ENCODE peak calls at places on chromosomes 7 and 10, in four cellular contexts. One of them, this sample, is unnamed.

GRCh38 chr10:10869592-10869991 is 148.1 kb upstream of the CELF2 start:
- DNase-seq in WTC11: no peak
- DNase-seq in cardiac muscle cell: no peak
- DNase-seq in NB4: peak; percentile 1
- DNase-seq in this sample: peak; percentile 29

GRCh38 chr7:39565538-39565937 is 666 bp upstream of the YAE1 start:
- DNase-seq in cardiac muscle cell: no peak
- DNase-seq in WTC11: no peak
- DNase-seq in NB4: no peak
- DNase-seq in this sample: no peak

GRCh38 chr10:110492069-110492782 is 5.5 kb upstream of the DUSP5 start:
- DNase-seq in NB4: no peak
- DNase-seq in cardiac muscle cell: no peak
- DNase-seq in WTC11: no peak
- DNase-seq in this sample: no peak

GRCh38 chr7:74272305-74273038 is 16.7 kb upstream of the CLIP2 start:
- DNase-seq in NB4: peak; percentile 100
- DNase-seq in cardiac muscle cell: no peak
- DNase-seq in WTC11: peak; percentile 62
- DNase-seq in this sample: peak; percentile 88

GRCh38 chr10:77418211-77418640 is 219.4 kb downstream of the KCNMA1 start:
- DNase-seq in cardiac muscle cell: no peak
- DNase-seq in NB4: no peak
- DNase-seq in WTC11: no peak
- DNase-seq in this sample: no peak

GRCh38 chr7:84675633-84676034 is 481.0 kb upstream of the SEMA3A start:
- DNase-seq in cardiac muscle cell: no peak
- DNase-seq in NB4: no peak
- DNase-seq in WTC11: no peak
- DNase-seq in this sample: no peak

GRCh38 chr7:497946-498655 is 21.5 kb downstream of the PDGFA start:
- DNase-seq in NB4: no peak
- DNase-seq in WTC11: no peak
- DNase-seq in cardiac muscle cell: no peak
- DNase-seq in this sample: no peak

GRCh38 chr10:94677691-94678090 is 5.8 kb upstream of the CYP2C18 start:
- DNase-seq in cardiac muscle cell: peak; percentile 10
- DNase-seq in NB4: no peak
- DNase-seq in WTC11: no peak
- DNase-seq in this sample: no peak

GRCh38 chr10:29691564-29692064 is 56.8 kb upstream of the SVIL start:
- DNase-seq in cardiac muscle cell: no peak
- DNase-seq in WTC11: no peak
- DNase-seq in NB4: no peak
- DNase-seq in this sample: no peak

GRCh38 chr7:64849250-64849923 is 53.7 kb upstream of the ZNF273 start:
- DNase-seq in WTC11: no peak
- DNase-seq in NB4: peak; percentile 93
- DNase-seq in cardiac muscle cell: peak; percentile 0
- DNase-seq in this sample: no peak

GRCh38 chr7:141158562-141158961 is 84.7 kb downstream of the TMEM178B start:
- DNase-seq in WTC11: no peak
- DNase-seq in NB4: peak; percentile 60
- DNase-seq in cardiac muscle cell: no peak
- DNase-seq in this sample: no peak

GRCh38 chr10:89183571-89183970 is 23.5 kb downstream of the CH25H start:
- DNase-seq in cardiac muscle cell: no peak
- DNase-seq in WTC11: no peak
- DNase-seq in NB4: no peak
- DNase-seq in this sample: no peak

GRCh38 chr10:130052193-130052592 is 58.4 kb downstream of the C10orf143 start:
- DNase-seq in cardiac muscle cell: no peak
- DNase-seq in WTC11: no peak
- DNase-seq in NB4: no peak
- DNase-seq in this sample: no peak

GRCh38 chr7:155665957-155666287 is 21.5 kb downstream of the RBM33 start:
- DNase-seq in cardiac muscle cell: no peak
- DNase-seq in WTC11: no peak
- DNase-seq in NB4: peak; percentile 33
- DNase-seq in this sample: no peak

GRCh38 chr7:137879357-137880158 is 32.8 kb upstream of the DGKI start:
- DNase-seq in NB4: peak; percentile 18
- DNase-seq in cardiac muscle cell: no peak
- DNase-seq in WTC11: peak; percentile 20
- DNase-seq in this sample: peak; percentile 50

GRCh38 chr7:72334066-72334465 is 78.1 kb downstream of the CALN1 start:
- DNase-seq in WTC11: no peak
- DNase-seq in cardiac muscle cell: no peak
- DNase-seq in NB4: peak; percentile 26
- DNase-seq in this sample: no peak

GRCh38 chr7:157046681-157047080 is 36.2 kb upstream of the MNX1 start:
- DNase-seq in WTC11: no peak
- DNase-seq in cardiac muscle cell: no peak
- DNase-seq in NB4: no peak
- DNase-seq in this sample: no peak

GRCh38 chr10:3111626-3112220 is 44.4 kb downstream of the PFKP start:
- DNase-seq in NB4: no peak
- DNase-seq in WTC11: no peak
- DNase-seq in cardiac muscle cell: peak; percentile 27
- DNase-seq in this sample: no peak

GRCh38 chr7:92932450-92932849 is 96.1 kb upstream of the CDK6 start:
- DNase-seq in NB4: peak; percentile 25
- DNase-seq in WTC11: no peak
- DNase-seq in cardiac muscle cell: no peak
- DNase-seq in this sample: no peak

GRCh38 chr7:25007668-25008067 is 27.7 kb upstream of the OSBPL3 start:
- DNase-seq in WTC11: no peak
- DNase-seq in cardiac muscle cell: no peak
- DNase-seq in NB4: no peak
- DNase-seq in this sample: no peak

GRCh38 chr10:5563991-5564536 is 39.3 kb downstream of the CALML3 start:
- DNase-seq in WTC11: no peak
- DNase-seq in NB4: peak; percentile 66
- DNase-seq in cardiac muscle cell: no peak
- DNase-seq in this sample: no peak

GRCh38 chr10:58757352-58758071 is 244.8 kb downstream of the BICC1 start:
- DNase-seq in cardiac muscle cell: no peak
- DNase-seq in WTC11: no peak
- DNase-seq in NB4: no peak
- DNase-seq in this sample: peak; percentile 10

GRCh38 chr10:33086100-33086499 is 128.1 kb upstream of the ITGB1 start:
- DNase-seq in NB4: no peak
- DNase-seq in WTC11: no peak
- DNase-seq in cardiac muscle cell: peak; percentile 9
- DNase-seq in this sample: no peak

GRCh38 chr10:106506509-106507265 is 657.8 kb downstream of the SORCS1 start:
- DNase-seq in cardiac muscle cell: no peak
- DNase-seq in NB4: no peak
- DNase-seq in WTC11: no peak
- DNase-seq in this sample: no peak

GRCh38 chr10:31778627-31779026 is 150.0 kb downstream of the ARHGAP12 start:
- DNase-seq in WTC11: no peak
- DNase-seq in NB4: no peak
- DNase-seq in cardiac muscle cell: no peak
- DNase-seq in this sample: no peak

GRCh38 chr10:102347236-102347828 is 48.2 kb upstream of the NFKB2 start:
- DNase-seq in NB4: peak; percentile 27
- DNase-seq in WTC11: peak; percentile 70
- DNase-seq in cardiac muscle cell: peak; percentile 80
- DNase-seq in this sample: peak; percentile 25

GRCh38 chr7:142104550-142105527 is 6.7 kb upstream of the MGAM2 start:
- DNase-seq in cardiac muscle cell: no peak
- DNase-seq in WTC11: no peak
- DNase-seq in NB4: peak; percentile 98
- DNase-seq in this sample: no peak

GRCh38 chr10:101224910-101225823 is 4.1 kb downstream of the LBX1 start:
- DNase-seq in NB4: peak; percentile 52
- DNase-seq in cardiac muscle cell: no peak
- DNase-seq in WTC11: peak; percentile 74
- DNase-seq in this sample: no peak

GRCh38 chr10:124015991-124016390 is 77.4 kb downstream of the CHST15 start:
- DNase-seq in cardiac muscle cell: no peak
- DNase-seq in WTC11: no peak
- DNase-seq in NB4: no peak
- DNase-seq in this sample: no peak

GRCh38 chr7:42237162-42237821 is at the start of gene GLI3:
- DNase-seq in NB4: peak; percentile 29
- DNase-seq in WTC11: peak; percentile 90
- DNase-seq in cardiac muscle cell: peak; percentile 92
- DNase-seq in this sample: peak; percentile 68

GRCh38 chr10:92239600-92240288 is 51.1 kb downstream of the CPEB3 start:
- DNase-seq in cardiac muscle cell: peak; percentile 61
- DNase-seq in WTC11: peak; percentile 60
- DNase-seq in NB4: peak; percentile 86
- DNase-seq in this sample: peak; percentile 50

GRCh38 chr10:13348216-13349017 is at the start of gene SEPHS1:
- DNase-seq in WTC11: peak; percentile 81
- DNase-seq in NB4: peak; percentile 90
- DNase-seq in cardiac muscle cell: peak; percentile 86
- DNase-seq in this sample: peak; percentile 87

GRCh38 chr7:136938476-136938875 is 70.0 kb downstream of the CHRM2 start:
- DNase-seq in WTC11: no peak
- DNase-seq in cardiac muscle cell: no peak
- DNase-seq in NB4: no peak
- DNase-seq in this sample: no peak

GRCh38 chr10:84214612-84215235 is 10.6 kb downstream of the LRIT2 start:
- DNase-seq in cardiac muscle cell: no peak
- DNase-seq in WTC11: peak; percentile 75
- DNase-seq in NB4: peak; percentile 62
- DNase-seq in this sample: peak; percentile 68

GRCh38 chr7:141701489-141702046 is 398 bp downstream of the DENND11 start:
- DNase-seq in NB4: peak; percentile 84
- DNase-seq in WTC11: peak; percentile 55
- DNase-seq in cardiac muscle cell: peak; percentile 68
- DNase-seq in this sample: peak; percentile 86

DNA sequence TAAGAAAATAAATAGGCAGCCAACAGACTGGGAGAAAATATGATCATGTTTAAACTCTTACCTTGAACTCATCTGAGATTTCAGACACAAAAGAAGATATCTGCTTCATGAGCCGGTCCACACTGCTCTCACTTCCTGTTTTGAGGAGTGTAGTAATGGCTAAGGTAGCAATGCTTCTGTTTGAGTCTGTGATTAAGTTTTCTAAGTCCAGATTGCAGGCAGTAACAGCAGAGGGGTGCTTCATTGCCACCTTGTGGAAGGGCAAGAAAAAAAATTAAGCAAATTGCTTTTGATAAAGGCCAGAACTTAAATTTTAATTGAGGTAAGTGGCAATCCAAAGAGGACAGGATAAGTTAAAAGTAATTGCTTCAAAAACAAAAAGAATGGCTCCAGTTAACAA is 69.1 kb downstream of the MEST start:
- DNase-seq in cardiac muscle cell: no peak
- DNase-seq in NB4: peak; percentile 79
- DNase-seq in WTC11: no peak
- DNase-seq in this sample: peak; percentile 60
- TF ChIP-seq CTCF in cardiac muscle cell: peak; percentile 26
- TF ChIP-seq CTCF in NB4: peak; percentile 19
- TF ChIP-seq CTCF in WTC11: no peak
- TF ChIP-seq CTCF in this sample: no peak

GRCh38 chr10:6838118-6838517 is 258.0 kb upstream of the PRKCQ start:
- DNase-seq in cardiac muscle cell: no peak
- DNase-seq in WTC11: no peak
- DNase-seq in NB4: peak; percentile 9
- DNase-seq in this sample: no peak
- TF ChIP-seq CTCF in cardiac muscle cell: no peak
- TF ChIP-seq CTCF in WTC11: no peak
- TF ChIP-seq CTCF in NB4: peak; percentile 26
- TF ChIP-seq CTCF in this sample: peak; percentile 42

GRCh38 chr7:19984231-19984632 is 210.8 kb upstream of the TMEM196 start:
- DNase-seq in WTC11: peak; percentile 50
- DNase-seq in cardiac muscle cell: no peak
- DNase-seq in NB4: peak; percentile 19
- DNase-seq in this sample: no peak
- TF ChIP-seq CTCF in WTC11: no peak
- TF ChIP-seq CTCF in cardiac muscle cell: no peak
- TF ChIP-seq CTCF in NB4: no peak
- TF ChIP-seq CTCF in this sample: no peak

GRCh38 chr7:96075510-96076349 is 246.2 kb downstream of the SLC25A13 start:
- DNase-seq in cardiac muscle cell: peak; percentile 73
- DNase-seq in NB4: peak; percentile 46
- DNase-seq in WTC11: peak; percentile 73
- DNase-seq in this sample: peak; percentile 75
- TF ChIP-seq CTCF in cardiac muscle cell: peak; percentile 91
- TF ChIP-seq CTCF in NB4: peak; percentile 82
- TF ChIP-seq CTCF in WTC11: peak; percentile 65
- TF ChIP-seq CTCF in this sample: peak; percentile 92

This sample was measured in GM10248.